ENCODE peak calls at places on chromosomes 6 and 20, in six cellular contexts. Y, T, W, F, B and V are unnamed samples.

GRCh38 chr6:1960484-1961142 is 284.8 kb downstream of the GMDS start:
- DNase-seq in Y (no peak), T (no peak), W (no peak), F (no peak), B (no peak), V (no peak)

GRCh38 chr6:6900566-6901204 is 207.1 kb upstream of the RREB1 start:
- DNase-seq in Y (no peak), T (no peak), W (no peak), F (no peak), B (no peak), V (no peak)

GRCh38 chr6:52900536-52900935 is 9.0 kb downstream of the GSTA3 start:
- DNase-seq in Y (no peak), T (no peak), W (no peak), F (no peak), B (no peak), V (no peak)

GRCh38 chr6:22072939-22073338 is 223.9 kb downstream of the PRL start:
- DNase-seq in Y (no peak), T (no peak), W (peak), F (no peak), B (no peak), V (no peak)

GRCh38 chr20:57208198-57208597 is 58.2 kb downstream of the BMP7 start:
- DNase-seq in Y (no peak), T (no peak), W (no peak), F (no peak), B (no peak), V (no peak)

GRCh38 chr6:7973603-7974002 is 63.0 kb upstream of the TXNDC5 start:
- DNase-seq in Y (no peak), T (no peak), W (no peak), F (no peak), B (no peak), V (no peak)

GRCh38 chr6:3895303-3895635 is 46.1 kb downstream of the FAM50B start:
- DNase-seq in Y (no peak), T (no peak), W (no peak), F (no peak), B (no peak), V (no peak)

GRCh38 chr20:23157741-23158140 is 71.6 kb upstream of the CD93 start:
- DNase-seq in Y (no peak), T (no peak), W (no peak), F (no peak), B (no peak), V (no peak)

GRCh38 chr6:20370801-20371200 is 30.9 kb upstream of the E2F3 start:
- DNase-seq in Y (no peak), T (no peak), W (no peak), F (no peak), B (no peak), V (no peak)

GRCh38 chr6:41690541-41691330 is 44.7 kb downstream of the TFEB start:
- DNase-seq in Y (no peak), T (no peak), W (no peak), F (no peak), B (no peak), V (no peak)

GRCh38 chr20:21511850-21512633 is 1.8 kb downstream of the NKX2-2 start:
- DNase-seq in Y (no peak), T (peak), W (no peak), F (no peak), B (no peak), V (peak)

GRCh38 chr6:33880746-33881145 is 76.9 kb upstream of the MLN start:
- DNase-seq in Y (no peak), T (no peak), W (no peak), F (no peak), B (peak), V (no peak)

GRCh38 chr20:49823152-49823847 is 10.7 kb downstream of the SLC9A8 start:
- DNase-seq in Y (no peak), T (no peak), W (no peak), F (no peak), B (no peak), V (no peak)

GRCh38 chr6:124780621-124781020 is 181.6 kb upstream of the RNF217 start:
- DNase-seq in Y (no peak), T (no peak), W (no peak), F (no peak), B (no peak), V (no peak)

GRCh38 chr6:130075879-130076278 is 57.5 kb downstream of the L3MBTL3 start:
- DNase-seq in Y (no peak), T (no peak), W (no peak), F (peak), B (no peak), V (no peak)

GRCh38 chr20:25739615-25740320 is 43.1 kb upstream of the ZNF337 start:
- DNase-seq in Y (peak), T (no peak), W (peak), F (peak), B (no peak), V (no peak)

GRCh38 chr20:64160536-64161495 is 3.4 kb upstream of the MYT1 start:
- DNase-seq in Y (no peak), T (no peak), W (no peak), F (no peak), B (no peak), V (no peak)

GRCh38 chr20:3446779-3447178 is 24.0 kb upstream of the ATRN start:
- DNase-seq in Y (no peak), T (no peak), W (no peak), F (no peak), B (no peak), V (no peak)

GRCh38 chr6:37477186-37477585 is 22.5 kb downstream of the CCDC167 start:
- DNase-seq in Y (no peak), T (no peak), W (no peak), F (no peak), B (no peak), V (no peak)

GRCh38 chr6:81812416-81812815 is 59.9 kb upstream of the TENT5A start:
- DNase-seq in Y (no peak), T (no peak), W (no peak), F (no peak), B (no peak), V (no peak)

GRCh38 chr6:163180874-163181541 is 233.5 kb upstream of the QKI start:
- DNase-seq in Y (no peak), T (peak), W (peak), F (no peak), B (peak), V (no peak)

GRCh38 chr6:13914346-13914745 is 10.4 kb upstream of the RNF182 start:
- DNase-seq in Y (no peak), T (no peak), W (no peak), F (peak), B (no peak), V (no peak)

GRCh38 chr20:24833592-24833991 is 115.5 kb upstream of the CST7 start:
- DNase-seq in Y (no peak), T (no peak), W (no peak), F (no peak), B (no peak), V (no peak)

GRCh38 chr6:149323925-149324324 is 6.4 kb downstream of the TAB2 start:
- DNase-seq in Y (no peak), T (no peak), W (no peak), F (no peak), B (no peak), V (no peak)

GRCh38 chr6:38034269-38034914 is 214.9 kb downstream of the ZFAND3 start:
- DNase-seq in Y (peak), T (no peak), W (peak), F (peak), B (no peak), V (no peak)

GRCh38 chr20:20364747-20365558 is 3.0 kb upstream of the INSM1 start:
- DNase-seq in Y (no peak), T (no peak), W (no peak), F (no peak), B (no peak), V (no peak)

GRCh38 chr6:114952229-114952628 is 609.4 kb upstream of the HS3ST5 start:
- DNase-seq in Y (no peak), T (no peak), W (no peak), F (no peak), B (no peak), V (no peak)

GRCh38 chr6:160336200-160336599 is 12.0 kb upstream of the SLC22A3 start:
- DNase-seq in Y (no peak), T (no peak), W (no peak), F (no peak), B (no peak), V (no peak)

GRCh38 chr20:34249291-34249690 is 8.1 kb downstream of the ASIP start:
- DNase-seq in Y (peak), T (peak), W (peak), F (peak), B (no peak), V (peak)
- TF ChIP-seq CTCF in Y (no peak), T (no peak), W (no peak), F (no peak), B (no peak), V (no peak)

DNA sequence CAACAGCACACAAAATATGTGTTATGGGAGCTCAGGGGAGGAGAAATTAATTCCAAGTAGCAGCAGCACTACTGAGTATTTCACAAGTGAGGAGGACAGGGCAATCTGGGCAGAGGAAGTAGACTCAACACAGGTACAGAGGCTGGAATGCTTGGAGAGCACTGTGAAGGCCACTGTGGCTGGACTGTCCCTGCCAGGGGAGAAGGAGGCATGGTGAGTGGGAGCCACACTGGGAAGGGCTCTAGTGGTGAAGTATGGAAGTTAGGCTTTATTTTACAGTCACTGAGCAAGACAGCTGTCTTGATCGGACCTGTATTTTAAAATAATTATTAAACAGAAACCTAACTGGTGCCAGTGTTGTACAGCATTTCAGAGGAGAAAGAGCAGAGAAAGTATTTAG is 28.8 kb downstream of the FAM229B start:
- DNase-seq in Y (no peak), T (no peak), W (no peak), F (no peak), B (no peak), V (no peak)
- TF ChIP-seq CTCF in Y (no peak), T (no peak), W (no peak), F (no peak), B (no peak), V (no peak)

DNA sequence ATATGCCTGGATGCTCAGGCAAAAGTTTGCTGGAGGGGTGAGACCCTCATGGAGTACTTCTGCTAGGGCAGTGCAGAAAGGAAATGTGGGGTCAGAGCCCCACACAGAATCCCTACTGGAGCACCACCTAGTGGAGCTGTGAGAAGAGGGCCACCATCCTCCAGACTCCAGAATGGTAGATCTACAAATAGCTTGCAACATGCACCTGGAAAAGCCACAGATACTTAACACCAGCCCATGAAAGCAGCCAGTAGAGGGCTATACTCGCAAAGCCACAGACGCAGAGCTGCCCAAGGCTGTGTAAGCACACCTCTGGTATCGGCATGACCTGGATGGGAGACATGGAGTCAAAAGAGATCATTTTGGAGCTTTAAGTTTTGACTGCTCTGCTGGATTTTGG is 60.7 kb upstream of the GJE1 start:
- DNase-seq in Y (no peak), T (no peak), W (no peak), F (no peak), B (no peak), V (no peak)
- TF ChIP-seq CTCF in Y (no peak), T (no peak), W (peak), F (no peak), B (no peak), V (no peak)

GRCh38 chr6:26211963-26212362 is 124.7 kb downstream of the HFE start:
- DNase-seq in Y (no peak), T (no peak), W (no peak), F (no peak), B (no peak), V (no peak)
- TF ChIP-seq CTCF in Y (no peak), T (no peak), W (no peak), F (no peak), B (no peak), V (no peak)

GRCh38 chr20:59207742-59208357 is 44.2 kb downstream of the ZNF831 start:
- DNase-seq in Y (no peak), T (peak), W (peak), F (no peak), B (peak), V (peak)
- TF ChIP-seq CTCF in Y (peak), T (peak), W (peak), F (peak), B (peak), V (peak)

GRCh38 chr6:67680297-67680932 is 954.7 kb upstream of the ADGRB3 start:
- DNase-seq in Y (peak), T (no peak), W (peak), F (peak), B (no peak), V (no peak)
- TF ChIP-seq CTCF in Y (no peak), T (no peak), W (no peak), F (no peak), B (no peak), V (no peak)

GRCh38 chr6:138272543-138273305 is 54.4 kb upstream of the PBOV1 start:
- DNase-seq in Y (no peak), T (no peak), W (peak), F (peak), B (no peak), V (no peak)

GRCh38 chr6:138277835-138278234 is 59.5 kb upstream of the PBOV1 start:
- DNase-seq in Y (no peak), T (no peak), W (no peak), F (no peak), B (no peak), V (no peak)

GRCh38 chr6:138275976-138276375 is 57.7 kb upstream of the PBOV1 start:
- DNase-seq in Y (no peak), T (no peak), W (no peak), F (no peak), B (no peak), V (no peak)

GRCh38 chr6:138278326-138278725 is 60.0 kb upstream of the PBOV1 start:
- DNase-seq in Y (no peak), T (no peak), W (peak), F (peak), B (no peak), V (no peak)
- TF ChIP-seq CTCF in Y (peak), T (no peak), W (peak), F (no peak), B (no peak), V (no peak)

GRCh38 chr6:90569223-90569622 is 17.6 kb downstream of the MAP3K7 start:
- DNase-seq in Y (no peak), T (no peak), W (no peak), F (no peak), B (no peak), V (no peak)

GRCh38 chr6:90573624-90574023 is 13.2 kb downstream of the MAP3K7 start:
- DNase-seq in Y (no peak), T (no peak), W (no peak), F (no peak), B (no peak), V (no peak)

GRCh38 chr6:90578894-90579549 is 7.8 kb downstream of the MAP3K7 start:
- DNase-seq in Y (no peak), T (no peak), W (no peak), F (no peak), B (no peak), V (no peak)

GRCh38 chr6:90575267-90575666 is 11.6 kb downstream of the MAP3K7 start:
- DNase-seq in Y (no peak), T (no peak), W (no peak), F (no peak), B (no peak), V (no peak)

DNA sequence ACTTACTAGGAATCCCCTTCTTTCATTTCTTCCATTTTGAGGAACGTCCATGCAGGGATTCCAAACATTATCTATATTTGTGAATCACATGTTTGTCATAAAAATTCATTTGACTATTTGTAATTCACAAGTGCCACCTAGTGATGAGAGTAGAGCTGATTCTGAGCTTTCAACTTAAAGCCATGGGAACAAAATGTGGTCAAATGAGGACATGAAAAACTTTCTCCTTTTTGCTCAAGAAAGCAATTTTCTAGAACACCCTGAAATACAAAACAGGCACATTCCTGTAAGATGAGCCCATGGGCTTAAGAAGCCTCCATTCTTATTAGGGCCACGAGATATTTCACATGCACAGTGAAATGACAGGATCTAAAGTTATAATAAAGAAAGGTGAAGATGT is 12.3 kb downstream of the MAP3K7 start:
- DNase-seq in Y (peak), T (no peak), W (peak), F (peak), B (no peak), V (no peak)
- TF ChIP-seq CTCF in Y (no peak), T (no peak), W (peak), F (peak), B (no peak), V (no peak)

GRCh38 chr6:5173862-5174643 is 86.7 kb downstream of the LYRM4 start:
- DNase-seq in Y (no peak), T (peak), W (no peak), F (peak), B (peak), V (peak)

GRCh38 chr6:5174756-5175155 is 86.0 kb downstream of the LYRM4 start:
- DNase-seq in Y (no peak), T (no peak), W (no peak), F (no peak), B (no peak), V (no peak)

GRCh38 chr6:5175635-5176034 is 85.1 kb downstream of the LYRM4 start:
- DNase-seq in Y (no peak), T (no peak), W (no peak), F (no peak), B (no peak), V (no peak)

GRCh38 chr6:5172057-5172683 is 87.0 kb downstream of the PPP1R3G start:
- DNase-seq in Y (no peak), T (no peak), W (no peak), F (no peak), B (no peak), V (no peak)

DNA sequence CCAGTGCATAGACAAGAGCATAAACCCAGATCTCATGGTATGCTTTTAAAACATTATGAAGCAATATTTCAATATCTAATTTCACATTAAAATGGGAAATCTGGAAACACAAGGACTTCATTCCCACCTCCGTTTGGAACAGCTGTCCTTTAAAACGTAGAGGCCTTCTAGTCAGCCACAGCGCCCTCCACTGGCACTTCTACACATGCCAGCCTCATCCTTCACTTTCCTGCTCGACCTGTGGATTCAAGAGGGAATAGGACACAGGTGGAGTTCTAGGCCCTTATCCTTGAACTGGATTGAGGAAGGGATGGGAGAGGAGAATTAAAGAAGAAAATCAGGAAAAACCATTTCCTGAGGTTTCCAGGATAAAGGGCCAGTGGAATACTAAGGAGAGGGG is 85.6 kb downstream of the LYRM4 start:
- DNase-seq in Y (no peak), T (no peak), W (no peak), F (no peak), B (no peak), V (peak)
- TF ChIP-seq CTCF in Y (peak), T (peak), W (peak), F (peak), B (no peak), V (peak)